ENCODE peak calls at places on chromosomes 12 and 14, in seven cellular contexts. P is Peyer's patch, D is IMR-90, I is uterus, V is sigmoid colon, T is tibial nerve, H is adrenal gland. E is an unnamed sample.

GRCh38 chr14:45673420-45673819 is 420.4 kb upstream of the MIS18BP1 start:
- DNase-seq in P (no peak), D (no peak), I (no peak), V (no peak), T (no peak), H (no peak), E (no peak)

GRCh38 chr14:75861161-75861621 is 120.6 kb downstream of the TGFB3 start:
- DNase-seq in P (no peak), D (peak; percentile 87), I (peak; percentile 71), V (peak; percentile 66), T (no peak), H (no peak), E (peak; percentile 12)

GRCh38 chr14:89899917-89900680 is 54.4 kb downstream of the EFCAB11 start:
- DNase-seq in P (no peak), D (peak; percentile 49), I (no peak), V (no peak), T (no peak), H (no peak), E (no peak)

GRCh38 chr14:75222208-75222701 is 45.8 kb upstream of the TMED10 start:
- DNase-seq in P (peak; percentile 67), D (peak; percentile 92), I (no peak), V (peak; percentile 73), T (no peak), H (peak; percentile 20), E (no peak)

GRCh38 chr12:116818341-116818856 is 62.8 kb downstream of the HRK start:
- DNase-seq in P (peak; percentile 54), D (peak; percentile 23), I (peak; percentile 35), V (no peak), T (no peak), H (peak; percentile 65), E (peak; percentile 53)

GRCh38 chr14:100529561-100530031 is 57.6 kb downstream of the BEGAIN start:
- DNase-seq in P (peak; percentile 44), D (no peak), I (no peak), V (peak; percentile 56), T (no peak), H (no peak), E (no peak)

GRCh38 chr12:126055521-126055920 is 990.3 kb downstream of the AACS start:
- DNase-seq in P (no peak), D (no peak), I (no peak), V (no peak), T (no peak), H (no peak), E (no peak)

GRCh38 chr14:54676822-54677708 is 110.1 kb downstream of the SAMD4A start:
- DNase-seq in P (no peak), D (peak; percentile 96), I (peak; percentile 72), V (no peak), T (no peak), H (peak; percentile 76), E (no peak)

GRCh38 chr12:53530920-53531319 is 23.6 kb upstream of the NPFF start:
- DNase-seq in P (no peak), D (peak; percentile 76), I (no peak), V (no peak), T (no peak), H (no peak), E (no peak)

GRCh38 chr12:109460538-109460937 is 16.6 kb downstream of the KCTD10 start:
- DNase-seq in P (no peak), D (no peak), I (no peak), V (no peak), T (no peak), H (no peak), E (no peak)

GRCh38 chr12:109462868-109463692 is 14.0 kb downstream of the KCTD10 start:
- DNase-seq in P (peak; percentile 82), D (peak; percentile 98), I (peak; percentile 93), V (peak; percentile 97), T (peak; percentile 80), H (peak; percentile 88), E (peak; percentile 64)

GRCh38 chr12:109461846-109462766 is 15.0 kb downstream of the KCTD10 start:
- DNase-seq in P (peak; percentile 84), D (peak; percentile 95), I (peak; percentile 90), V (peak; percentile 96), T (peak; percentile 90), H (peak; percentile 87), E (peak; percentile 36)

GRCh38 chr12:109459247-109459646 is 17.9 kb downstream of the KCTD10 start:
- DNase-seq in P (no peak), D (peak; percentile 89), I (no peak), V (no peak), T (no peak), H (no peak), E (no peak)

GRCh38 chr12:109461049-109461845 is 15.9 kb downstream of the KCTD10 start:
- DNase-seq in P (no peak), D (peak; percentile 62), I (no peak), V (no peak), T (no peak), H (peak; percentile 48), E (peak; percentile 64)
- H3K4me1 ChIP-seq in P (peaks cover 38% of the 10 kb centered on the region), D (peaks cover 53% of the 10 kb centered on the region), I (peaks cover 41% of the 10 kb centered on the region), V (peaks cover 100% of the 10 kb centered on the region), T (no peaks in the 10 kb centered on the region), H (peaks cover 42% of the 10 kb centered on the region), E (peaks cover 37% of the 10 kb centered on the region)

DNA sequence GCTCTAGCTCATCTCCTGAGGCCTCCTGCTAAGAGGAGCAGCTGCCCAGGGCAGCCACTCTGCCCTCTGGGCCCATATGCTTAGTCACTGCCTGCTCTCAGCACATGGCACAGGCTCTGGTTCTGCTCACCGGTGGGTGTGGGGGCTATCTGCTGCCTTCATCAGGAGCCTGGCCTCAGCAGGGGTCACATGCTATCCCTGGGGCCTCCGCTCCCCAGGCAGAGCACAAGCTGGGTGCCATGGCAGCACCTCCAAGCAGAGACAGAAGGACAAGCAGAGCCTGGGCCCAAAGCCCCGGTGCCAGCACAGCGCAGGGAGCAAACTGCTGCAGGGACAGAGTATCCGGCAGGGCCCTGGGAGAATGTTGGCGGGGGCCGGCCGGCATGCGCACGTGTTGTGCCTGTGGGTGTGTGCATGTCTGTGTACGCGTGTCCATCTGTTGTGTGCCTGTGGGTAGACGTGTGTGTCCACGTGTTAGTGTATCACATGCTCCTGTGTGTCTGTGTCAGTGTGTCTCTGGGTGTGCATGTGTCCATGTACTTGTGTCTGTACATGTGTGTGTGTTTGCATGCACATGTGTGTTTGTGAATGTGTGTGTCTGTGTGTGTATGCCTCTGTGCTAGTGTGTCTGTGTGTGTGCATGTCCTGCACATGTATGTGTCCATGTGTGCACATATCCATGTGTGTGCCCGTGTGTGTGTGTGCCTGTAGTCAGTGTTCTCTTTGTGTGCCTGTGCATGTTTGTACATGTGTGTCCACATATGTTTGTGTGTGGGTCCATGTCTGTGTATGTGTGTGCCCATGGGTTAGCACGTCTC is 326.9 kb downstream of the TMEM121 start:
- DNase-seq in P (peak; percentile 41), D (no peak), I (no peak), V (no peak), T (no peak), H (no peak), E (no peak)
- TF ChIP-seq POLR2A in P (no peak), D (no peak), I (no peak), V (no peak), T (no peak), H (no peak), E (no peak)

GRCh38 chr14:93956514-93957332 is 19.6 kb downstream of the ASB2 start:
- DNase-seq in P (no peak), D (no peak), I (no peak), V (no peak), T (no peak), H (no peak), E (no peak)

GRCh38 chr14:93957333-93957710 is 19.0 kb downstream of the ASB2 start:
- DNase-seq in P (no peak), D (no peak), I (no peak), V (no peak), T (no peak), H (no peak), E (no peak)

GRCh38 chr14:93954516-93954830 is 21.9 kb downstream of the ASB2 start:
- DNase-seq in P (no peak), D (no peak), I (no peak), V (no peak), T (no peak), H (no peak), E (no peak)

GRCh38 chr14:93954900-93955891 is 21.2 kb downstream of the ASB2 start:
- DNase-seq in P (peak; percentile 82), D (no peak), I (no peak), V (no peak), T (no peak), H (no peak), E (no peak)

DNA sequence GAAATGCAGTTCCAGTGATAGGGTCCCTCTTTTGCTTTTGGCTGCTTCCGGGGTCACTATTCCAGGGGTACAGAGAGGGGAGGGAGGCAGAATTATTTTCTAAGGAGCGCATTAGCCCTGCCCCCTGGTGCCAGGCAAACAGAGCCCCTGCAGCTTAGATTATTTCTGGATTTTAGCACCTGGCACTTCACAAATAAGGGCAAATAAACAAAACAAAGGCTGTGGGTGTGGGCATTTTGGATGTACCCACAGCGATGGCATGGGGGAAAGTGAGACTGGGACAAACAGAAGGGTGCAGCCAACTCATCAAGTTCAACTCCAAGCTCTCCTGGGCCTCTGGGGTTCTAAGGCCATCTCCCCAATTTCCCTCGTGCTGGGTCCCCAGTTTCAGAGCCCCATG is 20.3 kb downstream of the ASB2 start:
- DNase-seq in P (no peak), D (no peak), I (no peak), V (no peak), T (no peak), H (no peak), E (no peak)
- H3K4me3 ChIP-seq in P (no peak overlapping the region), D (no peak overlapping the region), I (no peak overlapping the region), V (no peak overlapping the region), T (no peak overlapping the region), H (no peak overlapping the region), E (no peak overlapping the region)

DNA sequence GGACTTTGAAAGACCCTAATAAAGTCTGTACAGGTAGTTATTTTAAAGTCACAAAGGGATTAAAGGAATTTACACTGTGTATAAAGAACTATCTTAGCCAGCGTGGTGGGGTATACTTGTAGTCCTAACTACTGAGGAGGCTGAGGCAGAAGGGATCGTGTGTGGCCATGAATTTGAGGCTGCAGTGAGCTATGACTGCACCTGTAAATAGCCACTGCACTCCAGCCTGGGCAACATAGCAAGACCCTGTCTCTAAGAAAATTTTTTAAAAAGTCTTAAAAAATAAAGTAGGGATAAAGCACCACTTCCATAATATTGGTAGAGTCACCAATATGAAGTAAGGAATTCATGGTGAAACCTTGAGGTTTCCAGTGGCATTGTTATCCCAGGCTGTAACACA is 18.1 kb downstream of the ACVR1B start:
- DNase-seq in P (no peak), D (no peak), I (no peak), V (no peak), T (no peak), H (no peak), E (no peak)
- H3K4me1 ChIP-seq in P (peaks cover 60% of the 10 kb centered on the region), D (peaks cover 29% of the 10 kb centered on the region), I (peaks cover 9% of the 10 kb centered on the region), V (peaks cover 40% of the 10 kb centered on the region), T (peaks cover 4% of the 10 kb centered on the region), H (peaks cover 9% of the 10 kb centered on the region), E (peaks cover 57% of the 10 kb centered on the region)

DNA sequence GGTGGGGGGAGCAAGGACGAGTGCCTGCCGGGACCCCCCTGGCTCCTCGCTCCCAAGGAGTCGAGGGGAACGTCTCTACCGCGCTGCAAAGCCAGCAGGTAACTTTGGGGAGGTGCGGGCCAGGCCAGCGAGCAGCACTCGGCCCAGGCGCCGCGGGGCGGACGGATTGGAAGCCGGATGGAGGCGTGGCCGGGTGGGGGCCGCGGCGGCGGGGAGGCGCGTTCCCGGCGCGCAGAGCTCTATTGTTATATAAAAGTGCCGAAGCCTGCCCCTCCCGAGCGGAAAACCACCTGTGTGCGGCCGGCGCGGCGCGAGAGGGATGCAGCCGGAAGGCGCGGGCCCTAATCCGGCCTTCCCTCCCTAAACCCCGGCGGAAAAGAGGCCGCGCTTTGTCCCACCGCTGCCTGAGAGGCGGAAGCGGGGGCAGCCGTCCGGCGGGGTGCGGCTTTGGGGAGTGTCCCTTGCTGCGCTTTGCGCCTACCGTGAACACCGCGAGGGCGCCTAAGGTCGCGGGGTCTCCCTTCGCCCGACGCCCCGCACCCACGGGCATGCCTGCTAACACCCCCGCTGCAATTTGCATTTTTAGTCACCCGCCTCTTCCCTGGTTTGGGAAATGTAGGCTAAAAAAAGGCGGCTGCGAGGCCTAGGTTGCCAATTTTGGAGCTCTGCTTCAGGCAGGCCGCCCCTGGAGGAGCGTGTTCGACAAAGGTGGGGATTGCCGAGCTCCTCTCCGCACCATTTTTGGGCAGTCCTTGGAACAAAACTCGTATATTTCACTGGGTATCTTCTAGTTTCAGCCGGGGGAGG is 1.7 kb upstream of the DUSP6 start:
- DNase-seq in P (peak; percentile 92), D (peak; percentile 63), I (peak; percentile 65), V (peak; percentile 87), T (peak; percentile 39), H (peak; percentile 75), E (peak; percentile 88)
- TF ChIP-seq POLR2A in P (peak; percentile 75), D (peak; percentile 43), I (no peak), V (no peak), T (peak; percentile 25), H (no peak), E (peak; percentile 40)

E was measured in body of pancreas.